ENCODE peak calls at places on chromosomes 2 and 18, in seven cellular contexts. One of them, this sample, is unnamed.
A peak's percentile ranks its signal among the peaks of the same experiment; 100 is the strongest.

GRCh38 chr2:54663424-54664030 is 59.9 kb upstream of the EML6 start:
- DNase-seq in uterus: no peak
- DNase-seq in CD8-positive, alpha-beta T cell: no peak
- DNase-seq in A549: no peak
- DNase-seq in thyroid gland: no peak
- DNase-seq in spleen: no peak
- DNase-seq in right lobe of liver: no peak
- DNase-seq in this sample: no peak

GRCh38 chr2:225429718-225430117 is 30.2 kb downstream of the NYAP2 start:
- DNase-seq in spleen: no peak
- DNase-seq in uterus: no peak
- DNase-seq in thyroid gland: peak; percentile 92
- DNase-seq in CD8-positive, alpha-beta T cell: no peak
- DNase-seq in right lobe of liver: no peak
- DNase-seq in A549: no peak
- DNase-seq in this sample: no peak

GRCh38 chr2:128644745-128645256 is 326.1 kb upstream of the HS6ST1 start:
- DNase-seq in A549: no peak
- DNase-seq in uterus: no peak
- DNase-seq in CD8-positive, alpha-beta T cell: no peak
- DNase-seq in spleen: peak; percentile 34
- DNase-seq in right lobe of liver: peak; percentile 23
- DNase-seq in thyroid gland: no peak
- DNase-seq in this sample: peak; percentile 38

GRCh38 chr2:239118264-239118663 is 270.4 kb downstream of the TWIST2 start:
- DNase-seq in uterus: no peak
- DNase-seq in right lobe of liver: no peak
- DNase-seq in thyroid gland: no peak
- DNase-seq in CD8-positive, alpha-beta T cell: no peak
- DNase-seq in A549: no peak
- DNase-seq in spleen: no peak
- DNase-seq in this sample: no peak

GRCh38 chr2:207167129-207167923 is 1.6 kb upstream of the KLF7 start:
- DNase-seq in thyroid gland: no peak
- DNase-seq in CD8-positive, alpha-beta T cell: no peak
- DNase-seq in uterus: no peak
- DNase-seq in A549: no peak
- DNase-seq in spleen: no peak
- DNase-seq in right lobe of liver: no peak
- DNase-seq in this sample: no peak

GRCh38 chr18:28152354-28152753 is 24.6 kb downstream of the CDH2 start:
- DNase-seq in right lobe of liver: no peak
- DNase-seq in uterus: no peak
- DNase-seq in spleen: no peak
- DNase-seq in A549: no peak
- DNase-seq in CD8-positive, alpha-beta T cell: no peak
- DNase-seq in thyroid gland: no peak
- DNase-seq in this sample: no peak

GRCh38 chr2:191150451-191151314 is at the start of gene STAT4:
- DNase-seq in CD8-positive, alpha-beta T cell: peak; percentile 68
- DNase-seq in thyroid gland: peak; percentile 53
- DNase-seq in uterus: peak; percentile 29
- DNase-seq in A549: peak; percentile 67
- DNase-seq in right lobe of liver: no peak
- DNase-seq in spleen: peak; percentile 89
- DNase-seq in this sample: peak; percentile 75

GRCh38 chr18:31687529-31687928 is 3.1 kb upstream of the B4GALT6 start:
- DNase-seq in spleen: no peak
- DNase-seq in uterus: no peak
- DNase-seq in thyroid gland: no peak
- DNase-seq in CD8-positive, alpha-beta T cell: no peak
- DNase-seq in right lobe of liver: no peak
- DNase-seq in A549: no peak
- DNase-seq in this sample: no peak

GRCh38 chr2:15701326-15701907 is 109.7 kb downstream of the DDX1 start:
- DNase-seq in CD8-positive, alpha-beta T cell: no peak
- DNase-seq in A549: no peak
- DNase-seq in spleen: peak; percentile 27
- DNase-seq in right lobe of liver: no peak
- DNase-seq in thyroid gland: no peak
- DNase-seq in uterus: no peak
- DNase-seq in this sample: no peak

GRCh38 chr2:468631-469310 is 180.9 kb upstream of the ALKAL2 start:
- DNase-seq in A549: no peak
- DNase-seq in uterus: no peak
- DNase-seq in thyroid gland: no peak
- DNase-seq in right lobe of liver: no peak
- DNase-seq in CD8-positive, alpha-beta T cell: no peak
- DNase-seq in spleen: no peak
- DNase-seq in this sample: no peak

GRCh38 chr2:178244812-178245211 is 50.5 kb downstream of the OSBPL6 start:
- DNase-seq in thyroid gland: no peak
- DNase-seq in uterus: no peak
- DNase-seq in spleen: no peak
- DNase-seq in A549: no peak
- DNase-seq in right lobe of liver: no peak
- DNase-seq in CD8-positive, alpha-beta T cell: no peak
- DNase-seq in this sample: no peak

GRCh38 chr2:178243961-178244360 is 49.6 kb downstream of the OSBPL6 start:
- DNase-seq in spleen: no peak
- DNase-seq in thyroid gland: no peak
- DNase-seq in uterus: no peak
- DNase-seq in CD8-positive, alpha-beta T cell: no peak
- DNase-seq in right lobe of liver: no peak
- DNase-seq in A549: no peak
- DNase-seq in this sample: no peak

GRCh38 chr2:178238750-178239149 is 44.4 kb downstream of the OSBPL6 start:
- DNase-seq in uterus: no peak
- DNase-seq in A549: no peak
- DNase-seq in right lobe of liver: no peak
- DNase-seq in thyroid gland: no peak
- DNase-seq in spleen: no peak
- DNase-seq in CD8-positive, alpha-beta T cell: no peak
- DNase-seq in this sample: no peak

GRCh38 chr2:178242552-178242883 is 48.2 kb downstream of the OSBPL6 start:
- DNase-seq in thyroid gland: no peak
- DNase-seq in right lobe of liver: no peak
- DNase-seq in uterus: no peak
- DNase-seq in spleen: no peak
- DNase-seq in A549: no peak
- DNase-seq in CD8-positive, alpha-beta T cell: no peak
- DNase-seq in this sample: no peak

GRCh38 chr2:178241852-178242551 is 47.7 kb downstream of the OSBPL6 start:
- DNase-seq in CD8-positive, alpha-beta T cell: no peak
- DNase-seq in spleen: no peak
- DNase-seq in A549: peak; percentile 86
- DNase-seq in thyroid gland: peak; percentile 55
- DNase-seq in right lobe of liver: peak; percentile 72
- DNase-seq in uterus: peak; percentile 62
- DNase-seq in this sample: no peak
- H3K27ac ChIP-seq in CD8-positive, alpha-beta T cell: no peak overlapping the region
- H3K27ac ChIP-seq in spleen: no peak overlapping the region
- H3K27ac ChIP-seq in A549: peak overlapping the region; percentile 74
- H3K27ac ChIP-seq in thyroid gland: peak overlapping the region; percentile 39
- H3K27ac ChIP-seq in right lobe of liver: peak overlapping the region; percentile 42
- H3K27ac ChIP-seq in uterus: peak overlapping the region; percentile 22
- H3K27ac ChIP-seq in this sample: no peak overlapping the region

GRCh38 chr2:96539215-96539920 is 2.8 kb downstream of the ARID5A start:
- DNase-seq in thyroid gland: no peak
- DNase-seq in right lobe of liver: no peak
- DNase-seq in A549: no peak
- DNase-seq in uterus: no peak
- DNase-seq in spleen: peak; percentile 81
- DNase-seq in CD8-positive, alpha-beta T cell: no peak
- DNase-seq in this sample: peak; percentile 53
- H3K4me3 ChIP-seq in thyroid gland: no peak overlapping the region
- H3K4me3 ChIP-seq in right lobe of liver: no peak overlapping the region
- H3K4me3 ChIP-seq in A549: no peak overlapping the region
- H3K4me3 ChIP-seq in uterus: no peak overlapping the region
- H3K4me3 ChIP-seq in spleen: peak overlapping the region; percentile 82
- H3K4me3 ChIP-seq in CD8-positive, alpha-beta T cell: peak overlapping the region; percentile 81
- H3K4me3 ChIP-seq in this sample: peak overlapping the region; percentile 92

GRCh38 chr2:240739797-240740196 is 48.1 kb downstream of the AQP12A start:
- DNase-seq in right lobe of liver: no peak
- DNase-seq in A549: no peak
- DNase-seq in uterus: no peak
- DNase-seq in CD8-positive, alpha-beta T cell: peak; percentile 31
- DNase-seq in spleen: no peak
- DNase-seq in thyroid gland: no peak
- DNase-seq in this sample: no peak
- H3K4me1 ChIP-seq in right lobe of liver: no peaks in the 10 kb centered on the region
- H3K4me1 ChIP-seq in A549: no peaks in the 10 kb centered on the region
- H3K4me1 ChIP-seq in uterus: no peaks in the 10 kb centered on the region
- H3K4me1 ChIP-seq in CD8-positive, alpha-beta T cell: peaks cover 7% of the 10 kb centered on the region
- H3K4me1 ChIP-seq in spleen: no peaks in the 10 kb centered on the region
- H3K4me1 ChIP-seq in thyroid gland: no peaks in the 10 kb centered on the region
- H3K4me1 ChIP-seq in this sample: no peaks in the 10 kb centered on the region

GRCh38 chr18:23784811-23785245 is 95.6 kb downstream of the LAMA3 start:
- DNase-seq in CD8-positive, alpha-beta T cell: no peak
- DNase-seq in right lobe of liver: no peak
- DNase-seq in uterus: no peak
- DNase-seq in thyroid gland: no peak
- DNase-seq in spleen: no peak
- DNase-seq in A549: no peak
- DNase-seq in this sample: no peak
- H3K27ac ChIP-seq in CD8-positive, alpha-beta T cell: no peak overlapping the region
- H3K27ac ChIP-seq in right lobe of liver: no peak overlapping the region
- H3K27ac ChIP-seq in uterus: no peak overlapping the region
- H3K27ac ChIP-seq in thyroid gland: no peak overlapping the region
- H3K27ac ChIP-seq in spleen: no peak overlapping the region
- H3K27ac ChIP-seq in A549: no peak overlapping the region
- H3K27ac ChIP-seq in this sample: no peak overlapping the region

This sample was measured in upper lobe of right lung.